ENCODE peak calls at places on chromosomes 3 and 15, in ten cellular contexts. One of them, this sample, is unnamed.

GRCh38 chr3:189269356-189269755 is 97.6 kb downstream of the TPRG1 start:
- DNase-seq in gastrocnemius medialis: no peak
- DNase-seq in cardiac muscle cell: no peak
- DNase-seq in CD8-positive, alpha-beta T cell: no peak
- DNase-seq in choroid plexus epithelial cell: no peak
- DNase-seq in uterus: no peak
- DNase-seq in psoas muscle: no peak
- DNase-seq in brain microvascular endothelial cell: no peak
- DNase-seq in fibroblast of lung: no peak
- DNase-seq in tibial nerve: no peak
- DNase-seq in this sample: peak

GRCh38 chr15:78933187-78934062 is 11.4 kb downstream of the CTSH start:
- DNase-seq in cardiac muscle cell: no peak
- DNase-seq in choroid plexus epithelial cell: peak
- DNase-seq in CD8-positive, alpha-beta T cell: no peak
- DNase-seq in tibial nerve: no peak
- DNase-seq in uterus: no peak
- DNase-seq in brain microvascular endothelial cell: no peak
- DNase-seq in gastrocnemius medialis: no peak
- DNase-seq in psoas muscle: no peak
- DNase-seq in fibroblast of lung: no peak
- DNase-seq in this sample: no peak

GRCh38 chr3:38493019-38493418 is 3.1 kb upstream of the EXOG start:
- DNase-seq in CD8-positive, alpha-beta T cell: no peak
- DNase-seq in tibial nerve: no peak
- DNase-seq in brain microvascular endothelial cell: no peak
- DNase-seq in psoas muscle: no peak
- DNase-seq in fibroblast of lung: peak
- DNase-seq in cardiac muscle cell: no peak
- DNase-seq in uterus: no peak
- DNase-seq in choroid plexus epithelial cell: peak
- DNase-seq in gastrocnemius medialis: no peak
- DNase-seq in this sample: peak

GRCh38 chr3:143088835-143089234 is 30.7 kb upstream of the CHST2 start:
- DNase-seq in psoas muscle: no peak
- DNase-seq in uterus: no peak
- DNase-seq in gastrocnemius medialis: no peak
- DNase-seq in choroid plexus epithelial cell: no peak
- DNase-seq in CD8-positive, alpha-beta T cell: no peak
- DNase-seq in tibial nerve: no peak
- DNase-seq in cardiac muscle cell: no peak
- DNase-seq in fibroblast of lung: no peak
- DNase-seq in brain microvascular endothelial cell: no peak
- DNase-seq in this sample: no peak

GRCh38 chr3:34678580-34678979 is 880.1 kb downstream of the PDCD6IP start:
- DNase-seq in gastrocnemius medialis: no peak
- DNase-seq in tibial nerve: no peak
- DNase-seq in brain microvascular endothelial cell: no peak
- DNase-seq in psoas muscle: no peak
- DNase-seq in cardiac muscle cell: peak
- DNase-seq in fibroblast of lung: no peak
- DNase-seq in choroid plexus epithelial cell: no peak
- DNase-seq in CD8-positive, alpha-beta T cell: no peak
- DNase-seq in uterus: no peak
- DNase-seq in this sample: no peak

GRCh38 chr3:194768586-194768985 is 82.9 kb downstream of the FAM43A start:
- DNase-seq in tibial nerve: no peak
- DNase-seq in CD8-positive, alpha-beta T cell: no peak
- DNase-seq in uterus: no peak
- DNase-seq in gastrocnemius medialis: no peak
- DNase-seq in brain microvascular endothelial cell: no peak
- DNase-seq in cardiac muscle cell: no peak
- DNase-seq in psoas muscle: no peak
- DNase-seq in fibroblast of lung: no peak
- DNase-seq in choroid plexus epithelial cell: no peak
- DNase-seq in this sample: no peak

GRCh38 chr15:51497806-51498205 is 124.8 kb downstream of the DMXL2 start:
- DNase-seq in uterus: no peak
- DNase-seq in choroid plexus epithelial cell: peak
- DNase-seq in cardiac muscle cell: no peak
- DNase-seq in brain microvascular endothelial cell: peak
- DNase-seq in fibroblast of lung: no peak
- DNase-seq in tibial nerve: no peak
- DNase-seq in psoas muscle: no peak
- DNase-seq in CD8-positive, alpha-beta T cell: no peak
- DNase-seq in gastrocnemius medialis: no peak
- DNase-seq in this sample: no peak

GRCh38 chr3:61682671-61683408 is 121.5 kb downstream of the PTPRG start:
- DNase-seq in fibroblast of lung: no peak
- DNase-seq in psoas muscle: no peak
- DNase-seq in cardiac muscle cell: no peak
- DNase-seq in CD8-positive, alpha-beta T cell: no peak
- DNase-seq in brain microvascular endothelial cell: no peak
- DNase-seq in choroid plexus epithelial cell: no peak
- DNase-seq in uterus: no peak
- DNase-seq in tibial nerve: no peak
- DNase-seq in gastrocnemius medialis: no peak
- DNase-seq in this sample: peak

GRCh38 chr15:29695486-29696167 is 126.6 kb downstream of the TJP1 start:
- DNase-seq in choroid plexus epithelial cell: no peak
- DNase-seq in tibial nerve: no peak
- DNase-seq in cardiac muscle cell: no peak
- DNase-seq in fibroblast of lung: no peak
- DNase-seq in CD8-positive, alpha-beta T cell: no peak
- DNase-seq in gastrocnemius medialis: no peak
- DNase-seq in brain microvascular endothelial cell: no peak
- DNase-seq in uterus: no peak
- DNase-seq in psoas muscle: no peak
- DNase-seq in this sample: no peak

GRCh38 chr15:29689724-29689986 is 132.6 kb downstream of the TJP1 start:
- DNase-seq in psoas muscle: no peak
- DNase-seq in brain microvascular endothelial cell: no peak
- DNase-seq in CD8-positive, alpha-beta T cell: no peak
- DNase-seq in gastrocnemius medialis: no peak
- DNase-seq in choroid plexus epithelial cell: no peak
- DNase-seq in uterus: no peak
- DNase-seq in fibroblast of lung: no peak
- DNase-seq in cardiac muscle cell: no peak
- DNase-seq in tibial nerve: no peak
- DNase-seq in this sample: no peak

GRCh38 chr15:29693225-29693624 is 129.0 kb downstream of the TJP1 start:
- DNase-seq in CD8-positive, alpha-beta T cell: no peak
- DNase-seq in choroid plexus epithelial cell: no peak
- DNase-seq in brain microvascular endothelial cell: no peak
- DNase-seq in cardiac muscle cell: no peak
- DNase-seq in psoas muscle: no peak
- DNase-seq in uterus: no peak
- DNase-seq in tibial nerve: no peak
- DNase-seq in fibroblast of lung: no peak
- DNase-seq in gastrocnemius medialis: no peak
- DNase-seq in this sample: peak

GRCh38 chr15:29690765-29691475 is 131.3 kb downstream of the TJP1 start:
- DNase-seq in choroid plexus epithelial cell: peak
- DNase-seq in uterus: no peak
- DNase-seq in psoas muscle: no peak
- DNase-seq in gastrocnemius medialis: no peak
- DNase-seq in tibial nerve: no peak
- DNase-seq in brain microvascular endothelial cell: no peak
- DNase-seq in fibroblast of lung: peak
- DNase-seq in CD8-positive, alpha-beta T cell: no peak
- DNase-seq in cardiac muscle cell: no peak
- DNase-seq in this sample: peak

DNA sequence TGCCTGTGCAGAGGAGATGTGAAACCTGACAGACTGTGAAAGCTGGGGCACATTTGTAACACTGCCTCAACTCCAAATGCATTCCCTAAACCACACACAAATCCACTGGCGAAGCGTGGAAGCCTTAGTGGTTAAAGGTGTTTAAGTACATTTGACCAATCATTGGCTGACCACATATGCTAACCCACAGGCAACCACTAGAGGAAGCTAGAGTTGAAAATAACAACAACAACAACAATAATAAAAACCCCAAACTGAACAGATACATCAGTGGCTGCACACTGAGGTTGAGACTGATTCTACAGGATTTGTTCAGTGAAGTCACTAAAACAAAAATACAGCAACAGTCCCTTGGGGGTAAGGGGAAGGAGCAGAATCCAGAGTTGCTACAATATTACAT is 129.7 kb downstream of the TJP1 start:
- DNase-seq in choroid plexus epithelial cell: no peak
- DNase-seq in CD8-positive, alpha-beta T cell: no peak
- DNase-seq in gastrocnemius medialis: no peak
- DNase-seq in tibial nerve: no peak
- DNase-seq in uterus: no peak
- DNase-seq in cardiac muscle cell: no peak
- DNase-seq in psoas muscle: no peak
- DNase-seq in brain microvascular endothelial cell: no peak
- DNase-seq in fibroblast of lung: no peak
- DNase-seq in this sample: no peak
- TF ChIP-seq CTCF in choroid plexus epithelial cell: peak
- TF ChIP-seq CTCF in CD8-positive, alpha-beta T cell: no peak
- TF ChIP-seq CTCF in gastrocnemius medialis: no peak
- TF ChIP-seq CTCF in tibial nerve: no peak
- TF ChIP-seq CTCF in uterus: no peak
- TF ChIP-seq CTCF in cardiac muscle cell: peak
- TF ChIP-seq CTCF in psoas muscle: no peak
- TF ChIP-seq CTCF in brain microvascular endothelial cell: peak
- TF ChIP-seq CTCF in fibroblast of lung: peak
- TF ChIP-seq CTCF in this sample: peak

GRCh38 chr3:157534725-157535161 is 31.5 kb upstream of the VEPH1 start:
- DNase-seq in psoas muscle: no peak
- DNase-seq in tibial nerve: no peak
- DNase-seq in uterus: no peak
- DNase-seq in cardiac muscle cell: no peak
- DNase-seq in CD8-positive, alpha-beta T cell: no peak
- DNase-seq in fibroblast of lung: no peak
- DNase-seq in brain microvascular endothelial cell: no peak
- DNase-seq in choroid plexus epithelial cell: no peak
- DNase-seq in gastrocnemius medialis: no peak
- DNase-seq in this sample: no peak

GRCh38 chr3:157532529-157533297 is 29.5 kb upstream of the VEPH1 start:
- DNase-seq in psoas muscle: no peak
- DNase-seq in tibial nerve: no peak
- DNase-seq in brain microvascular endothelial cell: peak
- DNase-seq in choroid plexus epithelial cell: peak
- DNase-seq in uterus: no peak
- DNase-seq in fibroblast of lung: peak
- DNase-seq in cardiac muscle cell: peak
- DNase-seq in CD8-positive, alpha-beta T cell: no peak
- DNase-seq in gastrocnemius medialis: no peak
- DNase-seq in this sample: peak

GRCh38 chr3:157533298-157533870 is 30.2 kb upstream of the VEPH1 start:
- DNase-seq in uterus: no peak
- DNase-seq in psoas muscle: no peak
- DNase-seq in cardiac muscle cell: no peak
- DNase-seq in fibroblast of lung: peak
- DNase-seq in CD8-positive, alpha-beta T cell: no peak
- DNase-seq in brain microvascular endothelial cell: peak
- DNase-seq in choroid plexus epithelial cell: peak
- DNase-seq in tibial nerve: no peak
- DNase-seq in gastrocnemius medialis: no peak
- DNase-seq in this sample: peak

GRCh38 chr3:157531771-157532170 is 28.6 kb upstream of the VEPH1 start:
- DNase-seq in choroid plexus epithelial cell: peak
- DNase-seq in fibroblast of lung: peak
- DNase-seq in psoas muscle: no peak
- DNase-seq in brain microvascular endothelial cell: no peak
- DNase-seq in uterus: no peak
- DNase-seq in gastrocnemius medialis: no peak
- DNase-seq in CD8-positive, alpha-beta T cell: no peak
- DNase-seq in tibial nerve: no peak
- DNase-seq in cardiac muscle cell: no peak
- DNase-seq in this sample: no peak

DNA sequence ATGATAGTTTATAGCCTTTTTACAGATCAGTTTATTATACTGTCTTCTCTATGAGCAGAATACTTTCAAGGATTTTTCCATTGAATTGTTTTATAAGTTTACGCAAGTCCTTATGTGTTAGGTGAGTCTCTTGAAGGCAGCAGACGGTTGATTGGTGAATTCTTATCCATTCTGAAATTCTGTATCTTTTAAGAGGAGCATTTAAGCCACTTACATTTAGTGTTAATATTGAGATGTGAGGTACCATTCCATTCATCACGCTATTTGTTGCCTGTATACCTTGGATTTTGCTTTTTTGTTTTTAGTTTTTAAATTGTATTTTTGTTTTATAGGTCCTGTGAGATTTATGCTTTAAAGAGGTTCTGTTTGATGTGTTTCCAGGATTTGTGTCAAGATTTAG is 32.5 kb upstream of the VEPH1 start:
- DNase-seq in tibial nerve: no peak
- DNase-seq in psoas muscle: no peak
- DNase-seq in gastrocnemius medialis: no peak
- DNase-seq in choroid plexus epithelial cell: no peak
- DNase-seq in fibroblast of lung: no peak
- DNase-seq in cardiac muscle cell: no peak
- DNase-seq in CD8-positive, alpha-beta T cell: no peak
- DNase-seq in uterus: no peak
- DNase-seq in brain microvascular endothelial cell: no peak
- DNase-seq in this sample: no peak
- H3K4me3 ChIP-seq in tibial nerve: no peak
- H3K4me3 ChIP-seq in psoas muscle: no peak
- H3K4me3 ChIP-seq in gastrocnemius medialis: no peak
- H3K4me3 ChIP-seq in choroid plexus epithelial cell: no peak
- H3K4me3 ChIP-seq in fibroblast of lung: no peak
- H3K4me3 ChIP-seq in cardiac muscle cell: no peak
- H3K4me3 ChIP-seq in CD8-positive, alpha-beta T cell: no peak
- H3K4me3 ChIP-seq in uterus: no peak
- H3K4me3 ChIP-seq in brain microvascular endothelial cell: no peak
- H3K4me3 ChIP-seq in this sample: no peak

GRCh38 chr15:47503884-47504283 is 213.4 kb upstream of the SEMA6D start:
- DNase-seq in brain microvascular endothelial cell: no peak
- DNase-seq in CD8-positive, alpha-beta T cell: no peak
- DNase-seq in choroid plexus epithelial cell: no peak
- DNase-seq in fibroblast of lung: no peak
- DNase-seq in tibial nerve: no peak
- DNase-seq in gastrocnemius medialis: no peak
- DNase-seq in uterus: no peak
- DNase-seq in psoas muscle: no peak
- DNase-seq in cardiac muscle cell: no peak
- DNase-seq in this sample: no peak

GRCh38 chr15:47496343-47497185 is 220.7 kb upstream of the SEMA6D start:
- DNase-seq in choroid plexus epithelial cell: no peak
- DNase-seq in brain microvascular endothelial cell: no peak
- DNase-seq in tibial nerve: no peak
- DNase-seq in fibroblast of lung: no peak
- DNase-seq in uterus: no peak
- DNase-seq in cardiac muscle cell: no peak
- DNase-seq in psoas muscle: no peak
- DNase-seq in gastrocnemius medialis: no peak
- DNase-seq in CD8-positive, alpha-beta T cell: no peak
- DNase-seq in this sample: no peak

GRCh38 chr15:47504624-47505256 is 212.6 kb upstream of the SEMA6D start:
- DNase-seq in cardiac muscle cell: no peak
- DNase-seq in CD8-positive, alpha-beta T cell: no peak
- DNase-seq in tibial nerve: no peak
- DNase-seq in choroid plexus epithelial cell: no peak
- DNase-seq in fibroblast of lung: no peak
- DNase-seq in uterus: no peak
- DNase-seq in psoas muscle: no peak
- DNase-seq in brain microvascular endothelial cell: no peak
- DNase-seq in gastrocnemius medialis: no peak
- DNase-seq in this sample: no peak

GRCh38 chr15:47505712-47506542 is 211.4 kb upstream of the SEMA6D start:
- DNase-seq in tibial nerve: no peak
- DNase-seq in brain microvascular endothelial cell: peak
- DNase-seq in cardiac muscle cell: peak
- DNase-seq in uterus: no peak
- DNase-seq in psoas muscle: no peak
- DNase-seq in CD8-positive, alpha-beta T cell: no peak
- DNase-seq in choroid plexus epithelial cell: peak
- DNase-seq in fibroblast of lung: peak
- DNase-seq in gastrocnemius medialis: no peak
- DNase-seq in this sample: peak

GRCh38 chr15:47500823-47501222 is 216.5 kb upstream of the SEMA6D start:
- DNase-seq in choroid plexus epithelial cell: no peak
- DNase-seq in psoas muscle: no peak
- DNase-seq in gastrocnemius medialis: no peak
- DNase-seq in uterus: no peak
- DNase-seq in tibial nerve: no peak
- DNase-seq in CD8-positive, alpha-beta T cell: no peak
- DNase-seq in cardiac muscle cell: no peak
- DNase-seq in fibroblast of lung: no peak
- DNase-seq in brain microvascular endothelial cell: no peak
- DNase-seq in this sample: no peak
- TF ChIP-seq CTCF in choroid plexus epithelial cell: no peak
- TF ChIP-seq CTCF in psoas muscle: no peak
- TF ChIP-seq CTCF in gastrocnemius medialis: no peak
- TF ChIP-seq CTCF in uterus: no peak
- TF ChIP-seq CTCF in tibial nerve: no peak
- TF ChIP-seq CTCF in CD8-positive, alpha-beta T cell: no peak
- TF ChIP-seq CTCF in cardiac muscle cell: peak
- TF ChIP-seq CTCF in fibroblast of lung: no peak
- TF ChIP-seq CTCF in brain microvascular endothelial cell: no peak
- TF ChIP-seq CTCF in this sample: no peak

GRCh38 chr3:134375542-134376384 is 1.5 kb upstream of the AMOTL2 start:
- DNase-seq in tibial nerve: no peak
- DNase-seq in fibroblast of lung: no peak
- DNase-seq in psoas muscle: no peak
- DNase-seq in uterus: no peak
- DNase-seq in CD8-positive, alpha-beta T cell: no peak
- DNase-seq in gastrocnemius medialis: no peak
- DNase-seq in choroid plexus epithelial cell: no peak
- DNase-seq in brain microvascular endothelial cell: no peak
- DNase-seq in cardiac muscle cell: no peak
- DNase-seq in this sample: no peak
- H3K4me3 ChIP-seq in tibial nerve: no peak
- H3K4me3 ChIP-seq in fibroblast of lung: no peak
- H3K4me3 ChIP-seq in psoas muscle: peak
- H3K4me3 ChIP-seq in uterus: no peak
- H3K4me3 ChIP-seq in CD8-positive, alpha-beta T cell: no peak
- H3K4me3 ChIP-seq in gastrocnemius medialis: no peak
- H3K4me3 ChIP-seq in choroid plexus epithelial cell: no peak
- H3K4me3 ChIP-seq in brain microvascular endothelial cell: no peak
- H3K4me3 ChIP-seq in cardiac muscle cell: no peak
- H3K4me3 ChIP-seq in this sample: no peak

This sample was measured in epithelial cell of esophagus.